ENCODE peak calls at places on chromosomes 1 and 21, in ten cellular contexts. O is fibroblast of lung, Y is kidney epithelial cell, V is fibroblast of pulmonary artery, K is BJ, C is heart left ventricle, Z is AG10803, G is tibial nerve, U is psoas muscle, N is breast epithelium. D is an unnamed sample.

GRCh38 chr1:43449708-43450069 is 4.0 kb downstream of the HYI start:
- DNase-seq in Y (no peak), N (no peak), O (no peak), C (peak), U (peak), V (no peak), Z (no peak), K (no peak), G (no peak), D (no peak)

GRCh38 chr21:45302082-45303061 is 14.7 kb upstream of the POFUT2 start:
- DNase-seq in Y (no peak), N (no peak), G (peak), K (no peak), Z (peak), C (peak), O (peak), V (peak), U (peak), D (no peak)

GRCh38 chr21:41251961-41252642 is 64.5 kb upstream of the FAM3B start:
- DNase-seq in C (no peak), Z (peak), V (peak), Y (no peak), N (no peak), U (no peak), G (no peak), K (no peak), O (peak), D (peak)

GRCh38 chr1:180131510-180131909 is 23.2 kb upstream of the QSOX1 start:
- DNase-seq in K (peak), V (peak), N (no peak), O (peak), C (no peak), G (no peak), Z (peak), Y (peak), U (no peak), D (peak)

GRCh38 chr1:205672395-205672889 is 7.9 kb downstream of the SLC45A3 start:
- DNase-seq in G (no peak), N (no peak), O (no peak), Z (no peak), U (no peak), V (no peak), C (no peak), K (no peak), Y (no peak), D (no peak)

GRCh38 chr1:30198805-30199403 is 524.5 kb downstream of the MATN1 start:
- DNase-seq in Y (no peak), G (no peak), K (no peak), U (no peak), N (no peak), C (no peak), O (no peak), V (no peak), Z (no peak), D (no peak)

GRCh38 chr1:40955266-40955665 is 24.2 kb upstream of the CTPS1 start:
- DNase-seq in G (no peak), Z (no peak), V (no peak), U (no peak), C (no peak), N (no peak), Y (no peak), K (no peak), O (no peak), D (no peak)

GRCh38 chr1:188782220-188782841 is 1695.3 kb downstream of the BRINP3 start:
- DNase-seq in N (no peak), V (peak), C (no peak), Y (peak), Z (no peak), O (peak), U (no peak), G (no peak), K (no peak), D (no peak)

GRCh38 chr1:228325267-228325666 is 81.4 kb downstream of the TRIM11 start:
- DNase-seq in K (no peak), C (no peak), Z (no peak), O (no peak), V (no peak), N (no peak), U (no peak), G (no peak), Y (no peak), D (no peak)

GRCh38 chr1:185559151-185559550 is 175.0 kb upstream of the HMCN1 start:
- DNase-seq in V (no peak), Y (no peak), C (no peak), N (no peak), U (no peak), G (no peak), O (no peak), Z (peak), K (no peak), D (no peak)

GRCh38 chr1:55040083-55040952 is 970 bp downstream of the PCSK9 start:
- DNase-seq in G (no peak), O (peak), Z (no peak), N (no peak), U (no peak), V (no peak), K (no peak), Y (no peak), C (no peak), D (no peak)

GRCh38 chr1:218475275-218475674 is 130.1 kb downstream of the TGFB2 start:
- DNase-seq in Y (no peak), V (no peak), C (no peak), O (no peak), Z (no peak), N (no peak), K (no peak), G (no peak), U (no peak), D (no peak)

GRCh38 chr1:59492500-59492899 is 195.6 kb downstream of the FGGY start:
- DNase-seq in V (no peak), N (no peak), U (no peak), Y (no peak), Z (no peak), O (no peak), K (no peak), C (no peak), G (no peak), D (no peak)

GRCh38 chr1:236717811-236718210 is 31.5 kb downstream of the ACTN2 start:
- DNase-seq in O (no peak), G (no peak), C (no peak), K (no peak), N (no peak), Z (no peak), U (no peak), V (no peak), Y (no peak), D (no peak)

GRCh38 chr1:94729287-94729686 is 90.9 kb upstream of the SLC44A3 start:
- DNase-seq in V (peak), G (no peak), N (no peak), K (no peak), O (peak), U (no peak), C (no peak), Y (no peak), Z (peak), D (peak)

GRCh38 chr1:5333326-5333725 is 658.9 kb downstream of the NPHP4 start:
- DNase-seq in C (no peak), O (no peak), Z (no peak), G (no peak), Y (no peak), N (no peak), U (no peak), K (no peak), V (no peak), D (no peak)

GRCh38 chr21:45261093-45261492 is 26.6 kb downstream of the POFUT2 start:
- DNase-seq in K (no peak), C (no peak), V (no peak), U (no peak), O (no peak), N (no peak), Y (no peak), Z (no peak), G (no peak), D (no peak)

GRCh38 chr1:84722794-84723193 is 32.5 kb upstream of the SSX2IP start:
- DNase-seq in N (no peak), V (peak), G (peak), Z (peak), Y (no peak), K (no peak), C (no peak), U (no peak), O (peak), D (peak)

GRCh38 chr1:46159516-46159915 is 15.4 kb upstream of the TSPAN1 start:
- DNase-seq in Y (no peak), U (no peak), V (no peak), K (no peak), N (no peak), O (no peak), Z (no peak), C (no peak), G (no peak), D (no peak)

GRCh38 chr1:162265983-162266382 is 110.7 kb downstream of the SPATA46 start:
- DNase-seq in V (no peak), Y (no peak), N (no peak), C (no peak), U (no peak), O (no peak), Z (no peak), G (no peak), K (no peak), D (no peak)

GRCh38 chr1:75198163-75198562 is 64.0 kb downstream of the LHX8 start:
- DNase-seq in C (no peak), U (no peak), Z (no peak), G (no peak), O (no peak), Y (no peak), V (no peak), N (no peak), K (no peak), D (no peak)

GRCh38 chr1:75202751-75203150 is 68.6 kb downstream of the LHX8 start:
- DNase-seq in V (no peak), G (no peak), O (no peak), N (no peak), U (no peak), Y (no peak), Z (no peak), K (no peak), C (no peak), D (no peak)

GRCh38 chr1:75203415-75204277 is 69.5 kb downstream of the LHX8 start:
- DNase-seq in V (peak), Y (peak), G (peak), C (no peak), K (peak), Z (peak), U (no peak), O (peak), N (no peak), D (peak)

DNA sequence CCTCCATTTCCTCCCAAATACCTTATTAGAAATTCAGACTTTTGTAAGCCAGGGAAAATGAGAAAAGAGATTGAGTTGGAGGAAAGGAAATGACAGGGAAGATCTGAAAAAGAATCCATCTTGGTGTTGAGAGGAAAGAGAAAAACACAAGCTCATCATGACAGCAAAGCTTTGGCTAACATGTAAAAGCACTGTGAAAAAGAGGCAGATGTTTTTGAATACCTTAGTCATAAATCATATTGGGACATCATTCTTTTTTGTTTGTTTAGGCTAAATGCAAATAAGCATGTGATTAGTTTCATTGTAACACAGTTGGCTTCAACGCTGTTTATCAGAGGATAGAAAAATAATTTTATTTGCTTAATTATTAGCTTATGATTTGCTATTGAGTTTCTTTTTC is 64.6 kb downstream of the LHX8 start:
- DNase-seq in O (no peak), G (no peak), U (no peak), K (no peak), C (no peak), V (no peak), Y (no peak), Z (no peak), N (no peak), D (no peak)
- TF ChIP-seq CTCF in O (no peak), G (no peak), U (no peak), K (no peak), C (no peak), V (no peak), Y (no peak), Z (no peak), N (no peak), D (no peak)

GRCh38 chr1:22712502-22713271 is 2.0 kb downstream of the EPHB2 start:
- DNase-seq in K (no peak), N (no peak), Z (no peak), V (peak), G (no peak), U (no peak), O (peak), C (no peak), Y (no peak), D (no peak)
- H3K4me3 ChIP-seq in K (no peak), N (no peak), Z (no peak), V (peak), G (peak), U (no peak), O (peak), C (no peak), Y (peak), D (no peak)

GRCh38 chr1:32786856-32787255 is 30.3 kb downstream of the YARS1 start:
- DNase-seq in Z (peak), G (no peak), O (peak), V (peak), Y (no peak), N (no peak), K (no peak), U (no peak), C (no peak), D (no peak)
- TF ChIP-seq CTCF in Z (peak), G (peak), O (peak), V (peak), Y (peak), N (peak), K (no peak), U (no peak), C (no peak), D (peak)

GRCh38 chr1:156503672-156504055 is 3.1 kb upstream of the MEF2D start:
- DNase-seq in Z (no peak), G (no peak), Y (no peak), N (no peak), C (no peak), V (peak), O (no peak), K (no peak), U (no peak), D (no peak)

GRCh38 chr1:156502749-156503671 is 2.4 kb upstream of the MEF2D start:
- DNase-seq in Y (peak), K (peak), O (peak), C (peak), V (peak), G (peak), U (peak), Z (peak), N (peak), D (peak)

GRCh38 chr1:156505679-156506298 is 5.2 kb upstream of the MEF2D start:
- DNase-seq in N (no peak), U (no peak), O (no peak), K (no peak), V (no peak), Y (no peak), G (no peak), C (no peak), Z (no peak), D (no peak)

GRCh38 chr1:156504821-156505678 is 4.5 kb upstream of the MEF2D start:
- DNase-seq in U (peak), C (peak), Z (peak), N (peak), Y (peak), O (peak), K (peak), G (peak), V (peak), D (peak)

GRCh38 chr1:156504062-156504813 is 3.7 kb upstream of the MEF2D start:
- DNase-seq in G (no peak), Y (no peak), C (no peak), V (peak), N (no peak), Z (no peak), O (no peak), U (no peak), K (no peak), D (no peak)
- H3K4me3 ChIP-seq in G (peak), Y (no peak), C (peak), V (peak), N (peak), Z (peak), O (no peak), U (peak), K (no peak), D (peak)

GRCh38 chr1:159056069-159056698 is 20.4 kb downstream of the AIM2 start:
- DNase-seq in Y (no peak), C (no peak), Z (no peak), V (peak), G (no peak), O (no peak), U (no peak), N (no peak), K (no peak), D (no peak)
- TF ChIP-seq CTCF in Y (no peak), C (no peak), Z (peak), V (peak), G (no peak), O (no peak), U (no peak), N (no peak), K (peak), D (no peak)

DNA sequence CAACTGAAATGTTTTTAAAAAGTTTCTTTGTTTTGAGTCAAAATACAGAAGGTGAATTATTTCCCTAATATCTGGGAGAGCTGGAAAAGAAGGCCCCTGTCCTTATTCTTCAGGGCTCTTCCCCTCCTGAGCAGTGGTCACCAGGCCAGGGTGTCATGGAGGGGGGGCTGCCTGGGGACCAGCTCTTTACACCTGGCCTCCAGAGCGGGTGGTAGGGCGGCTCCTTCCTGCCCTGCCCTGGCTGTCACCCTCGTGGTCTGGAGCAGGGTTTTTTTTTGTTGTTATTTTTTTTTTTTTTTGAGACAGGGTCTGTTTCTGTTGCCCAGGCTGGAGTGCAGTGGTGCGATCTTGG is 6.6 kb downstream of the SKI start:
- DNase-seq in Y (no peak), Z (no peak), G (no peak), C (peak), K (no peak), O (no peak), V (no peak), N (no peak), U (no peak), D (no peak)
- H3K4me3 ChIP-seq in Y (no peak), Z (peak), G (no peak), C (no peak), K (no peak), O (no peak), V (peak), N (peak), U (peak), D (peak)

GRCh38 chr1:245797592-245798366 is 643.0 kb downstream of the KIF26B start:
- DNase-seq in Y (no peak), Z (no peak), V (peak), N (no peak), C (no peak), K (no peak), O (no peak), U (no peak), G (no peak), D (peak)
- TF ChIP-seq CTCF in Y (peak), Z (peak), V (peak), N (no peak), C (peak), K (peak), O (peak), U (no peak), G (no peak), D (peak)

GRCh38 chr1:16163882-16164820 is 8.3 kb upstream of the EPHA2 start:
- DNase-seq in V (peak), K (peak), Z (peak), G (no peak), U (no peak), N (no peak), C (no peak), O (peak), Y (peak), D (peak)
- H3K4me3 ChIP-seq in V (no peak), K (no peak), Z (no peak), G (no peak), U (no peak), N (no peak), C (no peak), O (no peak), Y (no peak), D (no peak)

GRCh38 chr21:16002872-16003466 is 273.2 kb downstream of the USP25 start:
- DNase-seq in O (peak), V (peak), C (no peak), Y (no peak), U (no peak), N (no peak), Z (peak), K (no peak), G (no peak), D (peak)
- TF ChIP-seq CTCF in O (peak), V (peak), C (no peak), Y (peak), U (peak), N (no peak), Z (peak), K (peak), G (peak), D (peak)

GRCh38 chr1:223834660-223835263 is 11.0 kb downstream of the TP53BP2 start:
- DNase-seq in G (no peak), V (peak), O (peak), U (no peak), K (no peak), Y (no peak), N (no peak), Z (peak), C (no peak), D (no peak)
- H3K4me3 ChIP-seq in G (no peak), V (peak), O (no peak), U (no peak), K (no peak), Y (no peak), N (no peak), Z (no peak), C (no peak), D (no peak)

D was measured in AG09309.